ENCODE peak calls at places on chromosomes 5 and 9, in seven cellular contexts. S is right atrium auricular region; J is endodermal cell; O is stimulated activated CD4-positive, alpha-beta T cell treated with anti-CD3 and anti-CD28 coated beads, Interleukin-4, amount 100 ng/mL, for 4 hours; K is PC-9; D is HT-29; E is AG04450. P is an unnamed sample.

GRCh38 chr9:14349141-14349817 is 35.3 kb upstream of the NFIB start:
- DNase-seq in K (no peak), O (no peak), S (no peak), E (no peak), D (no peak), J (peak; percentile 57), P (no peak)

GRCh38 chr5:59813761-59814562 is 79.6 kb downstream of the PDE4D start:
- DNase-seq in D (peak; percentile 87), S (no peak), O (no peak), J (peak; percentile 73), E (no peak), K (peak; percentile 61), P (peak; percentile 40)

GRCh38 chr5:15463231-15463630 is 36.7 kb upstream of the FBXL7 start:
- DNase-seq in E (peak; percentile 3), S (no peak), K (no peak), O (no peak), J (peak; percentile 59), D (peak; percentile 4), P (no peak)

GRCh38 chr9:101706261-101706798 is 32.1 kb downstream of the GRIN3A start:
- DNase-seq in D (peak; percentile 55), E (no peak), K (no peak), O (no peak), S (no peak), J (no peak), P (no peak)

GRCh38 chr9:124006448-124007156 is 5.0 kb upstream of the LHX2 start:
- DNase-seq in K (no peak), S (no peak), J (peak; percentile 69), D (no peak), O (no peak), E (no peak), P (no peak)

GRCh38 chr5:28473531-28474107 is 1435.2 kb upstream of the CDH9 start:
- DNase-seq in E (no peak), D (peak; percentile 71), S (no peak), K (no peak), J (no peak), O (no peak), P (no peak)

GRCh38 chr5:119078071-119078846 is 7.4 kb downstream of the DMXL1 start:
- DNase-seq in K (no peak), S (no peak), D (no peak), E (no peak), J (no peak), O (no peak), P (no peak)

GRCh38 chr5:72064801-72065570 is 42.3 kb upstream of the MAP1B start:
- DNase-seq in K (peak; percentile 71), O (no peak), J (no peak), S (no peak), D (no peak), E (no peak), P (no peak)

GRCh38 chr5:41908374-41909079 is 4.4 kb downstream of the RIMOC1 start:
- DNase-seq in S (no peak), D (no peak), O (no peak), E (peak; percentile 29), J (no peak), K (no peak), P (no peak)

GRCh38 chr5:132489051-132489770 is 1.4 kb downstream of the IRF1 start:
- DNase-seq in J (peak; percentile 45), K (no peak), O (peak; percentile 24), D (no peak), S (peak; percentile 56), E (no peak), P (no peak)

GRCh38 chr9:5949103-5949699 is 58.5 kb downstream of the MLANA start:
- DNase-seq in O (no peak), S (no peak), J (no peak), K (peak; percentile 44), D (peak; percentile 12), E (no peak), P (no peak)

GRCh38 chr9:108961151-108961550 is 27.0 kb downstream of the ABITRAM start:
- DNase-seq in J (no peak), E (no peak), D (no peak), O (no peak), K (no peak), S (no peak), P (no peak)

GRCh38 chr5:1057841-1058548 is 49.4 kb downstream of the NKD2 start:
- DNase-seq in S (no peak), J (no peak), K (no peak), D (no peak), O (no peak), E (no peak), P (no peak)

GRCh38 chr9:76894198-76894597 is 11.7 kb downstream of the PRUNE2 start:
- DNase-seq in S (no peak), D (no peak), E (no peak), J (no peak), O (no peak), K (no peak), P (no peak)

GRCh38 chr9:124074746-124075145 is 63.2 kb downstream of the LHX2 start:
- DNase-seq in K (peak; percentile 75), E (no peak), O (no peak), S (no peak), J (no peak), D (no peak), P (no peak)

GRCh38 chr9:105901514-105902109 is 207.3 kb downstream of the TMEM38B start:
- DNase-seq in E (no peak), S (no peak), D (peak; percentile 43), K (peak; percentile 73), O (no peak), J (peak; percentile 88), P (no peak)

GRCh38 chr5:109853362-109853761 is 163.6 kb downstream of the MAN2A1 start:
- DNase-seq in E (no peak), O (no peak), K (no peak), S (no peak), J (no peak), D (no peak), P (no peak)

GRCh38 chr5:153400931-153401330 is 89.5 kb upstream of the GRIA1 start:
- DNase-seq in E (no peak), D (no peak), O (no peak), J (no peak), S (no peak), K (no peak), P (no peak)

GRCh38 chr9:123377211-123377971 is 21.4 kb downstream of the CRB2 start:
- DNase-seq in O (no peak), J (no peak), D (peak; percentile 75), S (no peak), E (no peak), K (no peak), P (no peak)

GRCh38 chr9:127788337-127789011 is 2.6 kb downstream of the CDK9 start:
- DNase-seq in K (no peak), O (peak; percentile 68), J (no peak), D (no peak), E (no peak), S (no peak), P (no peak)

GRCh38 chr5:124909734-124910133 is 163.3 kb upstream of the ZNF608 start:
- DNase-seq in K (no peak), E (no peak), O (no peak), J (no peak), S (no peak), D (no peak), P (no peak)

GRCh38 chr5:141517321-141517720 is 28.4 kb downstream of the PCDHGC5 start:
- DNase-seq in J (no peak), O (no peak), D (no peak), E (no peak), S (no peak), K (no peak), P (no peak)

GRCh38 chr9:113349044-113349433 is 302 bp upstream of the BSPRY start:
- DNase-seq in S (no peak), D (no peak), E (no peak), J (no peak), K (no peak), O (no peak), P (no peak)

GRCh38 chr9:123339666-123340414 is 16.2 kb upstream of the CRB2 start:
- DNase-seq in J (no peak), K (no peak), D (peak; percentile 31), O (no peak), S (no peak), E (no peak), P (no peak)

GRCh38 chr5:13731229-13731628 is 213.3 kb downstream of the DNAH5 start:
- DNase-seq in J (no peak), D (no peak), E (no peak), K (no peak), S (no peak), O (no peak), P (no peak)

GRCh38 chr5:55591671-55592070 is 56.9 kb upstream of the PLPP1 start:
- DNase-seq in O (no peak), K (no peak), D (no peak), J (no peak), S (no peak), E (no peak), P (no peak)

GRCh38 chr9:95157491-95158151 is 159.9 kb downstream of the FANCC start:
- DNase-seq in O (no peak), S (peak; percentile 78), D (no peak), K (no peak), J (no peak), E (peak; percentile 87), P (no peak)

GRCh38 chr9:77092536-77092935 is 73.1 kb downstream of the FOXB2 start:
- DNase-seq in E (no peak), J (peak; percentile 60), O (no peak), D (no peak), K (no peak), S (no peak), P (no peak)

GRCh38 chr9:74666625-74667316 is 169.6 kb downstream of the RORB start:
- DNase-seq in S (no peak), D (no peak), E (no peak), J (no peak), O (no peak), K (no peak), P (peak; percentile 11)

GRCh38 chr5:142242272-142242671 is 82.5 kb downstream of the SPRY4 start:
- DNase-seq in S (no peak), J (no peak), E (no peak), O (no peak), K (no peak), D (no peak), P (no peak)

GRCh38 chr9:84230355-84231136 is 110.0 kb downstream of the SLC28A3 start:
- DNase-seq in S (no peak), J (peak; percentile 57), O (no peak), K (no peak), E (no peak), D (no peak), P (no peak)

GRCh38 chr9:114694719-114695269 is 12.8 kb upstream of the TEX48 start:
- DNase-seq in S (no peak), D (no peak), K (no peak), E (no peak), J (no peak), O (no peak), P (no peak)

GRCh38 chr9:72585737-72586136 is 64.3 kb downstream of the TMC1 start:
- DNase-seq in O (no peak), J (no peak), E (peak; percentile 79), D (no peak), K (no peak), S (no peak), P (peak; percentile 33)

GRCh38 chr5:74938250-74938649 is 72.1 kb upstream of the FAM169A start:
- DNase-seq in E (no peak), K (peak; percentile 60), D (no peak), O (no peak), S (no peak), J (no peak), P (no peak)

GRCh38 chr9:75088646-75089368 is 493 bp downstream of the OSTF1 start:
- DNase-seq in D (peak; percentile 79), J (peak; percentile 74), E (no peak), S (peak; percentile 79), O (no peak), K (peak; percentile 64), P (peak; percentile 27)

GRCh38 chr5:77560677-77561263 is 68.7 kb upstream of the WDR41 start:
- DNase-seq in D (peak; percentile 72), E (peak; percentile 1), S (no peak), O (no peak), K (peak; percentile 40), J (no peak), P (no peak)

P was measured in T1000.